ENCODE peak calls at places on chromosomes 5 and 9, in five cellular contexts. One of them, this sample, is unnamed.

GRCh38 chr5:38847549-38848341 is 1.9 kb downstream of the OSMR start:
- DNase-seq in HepG2: no peak
- DNase-seq in H1: no peak
- DNase-seq in HCT116: no peak
- DNase-seq in SK-N-SH: no peak
- DNase-seq in this sample: no peak

GRCh38 chr9:109852561-109852960 is 72.6 kb downstream of the PALM2AKAP2 start:
- DNase-seq in HepG2: no peak
- DNase-seq in H1: no peak
- DNase-seq in HCT116: no peak
- DNase-seq in SK-N-SH: no peak
- DNase-seq in this sample: no peak

GRCh38 chr5:137252513-137252912 is 246.6 kb downstream of the SPOCK1 start:
- DNase-seq in HepG2: no peak
- DNase-seq in H1: no peak
- DNase-seq in HCT116: no peak
- DNase-seq in SK-N-SH: no peak
- DNase-seq in this sample: no peak

GRCh38 chr9:6997330-6997729 is 239.6 kb downstream of the KDM4C start:
- DNase-seq in HepG2: no peak
- DNase-seq in H1: no peak
- DNase-seq in HCT116: no peak
- DNase-seq in SK-N-SH: no peak
- DNase-seq in this sample: peak; percentile 0

GRCh38 chr9:18190671-18191374 is 283.1 kb upstream of the ADAMTSL1 start:
- DNase-seq in HepG2: no peak
- DNase-seq in H1: no peak
- DNase-seq in HCT116: no peak
- DNase-seq in SK-N-SH: no peak
- DNase-seq in this sample: no peak

GRCh38 chr9:122203995-122204394 is 24.8 kb downstream of the LHX6 start:
- DNase-seq in HepG2: no peak
- DNase-seq in H1: no peak
- DNase-seq in HCT116: no peak
- DNase-seq in SK-N-SH: peak; percentile 64
- DNase-seq in this sample: no peak

GRCh38 chr9:91037511-91038482 is 236.2 kb downstream of the SYK start:
- DNase-seq in HepG2: peak; percentile 91
- DNase-seq in H1: no peak
- DNase-seq in HCT116: peak; percentile 41
- DNase-seq in SK-N-SH: peak; percentile 21
- DNase-seq in this sample: no peak

GRCh38 chr5:6766558-6767191 is 53.4 kb downstream of the TENT4A start:
- DNase-seq in HepG2: no peak
- DNase-seq in H1: no peak
- DNase-seq in HCT116: peak; percentile 77
- DNase-seq in SK-N-SH: peak; percentile 89
- DNase-seq in this sample: peak; percentile 88

GRCh38 chr5:83475540-83476469 is 4.3 kb downstream of the VCAN start:
- DNase-seq in HepG2: peak; percentile 85
- DNase-seq in H1: no peak
- DNase-seq in HCT116: no peak
- DNase-seq in SK-N-SH: no peak
- DNase-seq in this sample: no peak

GRCh38 chr9:29556317-29556716 is 1983.0 kb upstream of the C9orf72 start:
- DNase-seq in HepG2: no peak
- DNase-seq in H1: no peak
- DNase-seq in HCT116: no peak
- DNase-seq in SK-N-SH: no peak
- DNase-seq in this sample: peak; percentile 3

GRCh38 chr9:131943397-131943796 is 136.3 kb downstream of the MED27 start:
- DNase-seq in HepG2: no peak
- DNase-seq in H1: no peak
- DNase-seq in HCT116: no peak
- DNase-seq in SK-N-SH: no peak
- DNase-seq in this sample: no peak

GRCh38 chr5:59799668-59800374 is 93.7 kb downstream of the PDE4D start:
- DNase-seq in HepG2: peak; percentile 7
- DNase-seq in H1: no peak
- DNase-seq in HCT116: peak; percentile 37
- DNase-seq in SK-N-SH: peak; percentile 37
- DNase-seq in this sample: peak; percentile 80

GRCh38 chr5:137393196-137393993 is 105.7 kb downstream of the SPOCK1 start:
- DNase-seq in HepG2: no peak
- DNase-seq in H1: no peak
- DNase-seq in HCT116: no peak
- DNase-seq in SK-N-SH: no peak
- DNase-seq in this sample: no peak

GRCh38 chr5:153520137-153520536 is 29.7 kb downstream of the GRIA1 start:
- DNase-seq in HepG2: no peak
- DNase-seq in H1: no peak
- DNase-seq in HCT116: no peak
- DNase-seq in SK-N-SH: no peak
- DNase-seq in this sample: no peak

GRCh38 chr9:110919609-110920008 is 118.7 kb downstream of the LPAR1 start:
- DNase-seq in HepG2: no peak
- DNase-seq in H1: no peak
- DNase-seq in HCT116: no peak
- DNase-seq in SK-N-SH: no peak
- DNase-seq in this sample: no peak

GRCh38 chr5:318931-319601 is 2.4 kb upstream of the AHRR start:
- DNase-seq in HepG2: peak; percentile 10
- DNase-seq in H1: no peak
- DNase-seq in HCT116: no peak
- DNase-seq in SK-N-SH: peak; percentile 40
- DNase-seq in this sample: no peak

GRCh38 chr5:58348996-58349728 is 110.7 kb downstream of the PLK2 start:
- DNase-seq in HepG2: no peak
- DNase-seq in H1: no peak
- DNase-seq in HCT116: no peak
- DNase-seq in SK-N-SH: no peak
- DNase-seq in this sample: no peak

GRCh38 chr5:126883801-126884200 is 106.9 kb downstream of the LMNB1 start:
- DNase-seq in HepG2: no peak
- DNase-seq in H1: no peak
- DNase-seq in HCT116: no peak
- DNase-seq in SK-N-SH: no peak
- DNase-seq in this sample: no peak

GRCh38 chr9:71683598-71684235 is 84.6 kb downstream of the CEMIP2 start:
- DNase-seq in HepG2: no peak
- DNase-seq in H1: peak; percentile 55
- DNase-seq in HCT116: peak; percentile 36
- DNase-seq in SK-N-SH: peak; percentile 1
- DNase-seq in this sample: no peak

GRCh38 chr9:14563902-14564578 is 129.2 kb downstream of the ZDHHC21 start:
- DNase-seq in HepG2: peak; percentile 33
- DNase-seq in H1: no peak
- DNase-seq in HCT116: no peak
- DNase-seq in SK-N-SH: no peak
- DNase-seq in this sample: no peak

GRCh38 chr5:168656633-168657032 is 77.5 kb upstream of the PANK3 start:
- DNase-seq in HepG2: no peak
- DNase-seq in H1: peak; percentile 3
- DNase-seq in HCT116: no peak
- DNase-seq in SK-N-SH: no peak
- DNase-seq in this sample: no peak

GRCh38 chr5:78813286-78813685 is 164.7 kb upstream of the LHFPL2 start:
- DNase-seq in HepG2: no peak
- DNase-seq in H1: no peak
- DNase-seq in HCT116: no peak
- DNase-seq in SK-N-SH: no peak
- DNase-seq in this sample: no peak

GRCh38 chr9:132152231-132152630 is 9.6 kb upstream of the NTNG2 start:
- DNase-seq in HepG2: no peak
- DNase-seq in H1: no peak
- DNase-seq in HCT116: no peak
- DNase-seq in SK-N-SH: no peak
- DNase-seq in this sample: no peak

GRCh38 chr9:78601957-78602565 is 305.1 kb downstream of the PSAT1 start:
- DNase-seq in HepG2: peak; percentile 12
- DNase-seq in H1: peak; percentile 55
- DNase-seq in HCT116: peak; percentile 22
- DNase-seq in SK-N-SH: peak; percentile 30
- DNase-seq in this sample: no peak

GRCh38 chr5:113336975-113337374 is 97.8 kb downstream of the TSSK1B start:
- DNase-seq in HepG2: peak; percentile 46
- DNase-seq in H1: peak; percentile 55
- DNase-seq in HCT116: peak; percentile 70
- DNase-seq in SK-N-SH: peak; percentile 22
- DNase-seq in this sample: no peak

GRCh38 chr5:1793301-1793740 is 6.3 kb downstream of the MRPL36 start:
- DNase-seq in HepG2: no peak
- DNase-seq in H1: no peak
- DNase-seq in HCT116: no peak
- DNase-seq in SK-N-SH: no peak
- DNase-seq in this sample: no peak

GRCh38 chr9:109182940-109183798 is 16.1 kb upstream of the FRRS1L start:
- DNase-seq in HepG2: peak; percentile 81
- DNase-seq in H1: peak; percentile 58
- DNase-seq in HCT116: peak; percentile 47
- DNase-seq in SK-N-SH: peak; percentile 62
- DNase-seq in this sample: peak; percentile 78

GRCh38 chr5:176447538-176447981 is 625 bp upstream of the FAF2 start:
- DNase-seq in HepG2: no peak
- DNase-seq in H1: peak; percentile 78
- DNase-seq in HCT116: no peak
- DNase-seq in SK-N-SH: peak; percentile 80
- DNase-seq in this sample: no peak

GRCh38 chr9:116355153-116355827 is 201.7 kb downstream of the PAPPA start:
- DNase-seq in HepG2: peak; percentile 46
- DNase-seq in H1: no peak
- DNase-seq in HCT116: no peak
- DNase-seq in SK-N-SH: no peak
- DNase-seq in this sample: no peak

GRCh38 chr5:38648703-38649291 is 92.4 kb upstream of the LIFR start:
- DNase-seq in HepG2: no peak
- DNase-seq in H1: no peak
- DNase-seq in HCT116: no peak
- DNase-seq in SK-N-SH: no peak
- DNase-seq in this sample: peak; percentile 52

GRCh38 chr5:50767588-50767987 is 101.2 kb downstream of the PARP8 start:
- DNase-seq in HepG2: no peak
- DNase-seq in H1: no peak
- DNase-seq in HCT116: no peak
- DNase-seq in SK-N-SH: no peak
- DNase-seq in this sample: no peak

GRCh38 chr5:179151521-179152118 is 91.4 kb downstream of the ZNF354C start:
- DNase-seq in HepG2: no peak
- DNase-seq in H1: no peak
- DNase-seq in HCT116: no peak
- DNase-seq in SK-N-SH: no peak
- DNase-seq in this sample: no peak
- TF ChIP-seq JUND in HepG2: no peak
- TF ChIP-seq JUND in H1: no peak
- TF ChIP-seq JUND in HCT116: no peak
- TF ChIP-seq JUND in SK-N-SH: no peak
- TF ChIP-seq JUND in this sample: no peak

DNA sequence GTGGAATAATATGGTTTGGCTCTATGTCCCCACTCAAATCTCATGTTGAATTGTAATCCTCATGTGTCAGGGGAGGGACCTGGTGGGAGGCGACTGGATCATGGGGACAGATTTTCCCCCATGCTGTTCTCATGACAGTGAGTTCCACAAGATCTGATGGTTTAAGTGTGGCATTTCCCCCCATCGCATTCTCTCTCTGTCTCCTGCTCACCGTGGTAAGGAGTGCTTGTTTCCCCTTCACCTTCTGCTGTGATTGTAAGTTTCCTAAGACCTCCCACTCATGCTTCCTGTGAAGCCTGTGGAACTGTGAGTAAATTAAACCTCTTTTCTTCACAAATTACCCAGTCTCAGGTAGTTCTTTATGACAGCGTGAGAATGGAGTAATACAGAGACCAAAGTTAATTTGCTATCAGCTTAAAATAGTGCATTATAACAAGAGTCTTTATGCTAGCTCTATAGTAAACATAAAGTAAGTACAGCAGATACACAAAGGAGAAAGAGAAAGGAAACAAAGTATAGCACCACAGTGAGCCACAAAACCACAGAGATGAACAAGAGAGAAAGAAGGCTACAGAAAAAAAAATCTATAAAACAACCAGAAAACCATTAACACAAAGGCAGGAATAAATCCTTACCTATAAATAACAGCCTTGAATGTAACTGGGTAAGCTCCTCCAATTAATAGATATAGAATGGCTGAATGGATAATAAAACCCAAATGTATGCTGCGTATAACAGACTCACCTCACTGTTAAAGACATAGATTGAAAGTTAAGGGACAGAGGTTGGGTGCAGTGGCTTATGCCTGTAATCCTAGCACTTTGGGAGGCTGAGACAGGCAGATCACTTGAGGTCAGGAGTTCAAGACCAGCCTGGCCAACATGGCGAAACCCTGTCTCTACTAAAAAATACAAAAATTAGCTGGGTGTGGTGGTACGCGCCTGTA is 39.7 kb downstream of the RAPGEF6 start:
- DNase-seq in HepG2: no peak
- DNase-seq in H1: no peak
- DNase-seq in HCT116: no peak
- DNase-seq in SK-N-SH: no peak
- DNase-seq in this sample: no peak
- TF ChIP-seq JUND in HepG2: no peak
- TF ChIP-seq JUND in H1: no peak
- TF ChIP-seq JUND in HCT116: no peak
- TF ChIP-seq JUND in SK-N-SH: no peak
- TF ChIP-seq JUND in this sample: no peak

DNA sequence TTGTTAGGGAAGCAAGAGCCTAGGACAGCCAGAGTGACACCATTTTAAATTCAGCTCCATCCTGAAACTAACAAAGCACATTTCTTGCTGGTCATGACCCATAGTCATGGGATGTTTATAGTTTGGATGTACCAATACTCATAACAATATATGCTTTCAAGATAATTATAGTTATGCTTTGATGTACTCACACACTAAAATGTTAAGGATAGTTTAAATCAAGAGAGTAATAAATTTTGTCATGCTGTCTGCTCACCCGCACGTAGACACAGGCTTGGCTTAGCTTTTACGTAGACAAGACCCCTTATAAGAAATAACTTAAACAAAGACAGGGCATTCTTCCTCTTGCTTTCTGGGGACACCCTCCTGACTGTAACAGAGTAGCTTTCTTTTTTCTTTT is 8.9 kb upstream of the STXBP1 start:
- DNase-seq in HepG2: no peak
- DNase-seq in H1: no peak
- DNase-seq in HCT116: no peak
- DNase-seq in SK-N-SH: no peak
- DNase-seq in this sample: no peak
- TF ChIP-seq JUND in HepG2: no peak
- TF ChIP-seq JUND in H1: no peak
- TF ChIP-seq JUND in HCT116: no peak
- TF ChIP-seq JUND in SK-N-SH: no peak
- TF ChIP-seq JUND in this sample: no peak

DNA sequence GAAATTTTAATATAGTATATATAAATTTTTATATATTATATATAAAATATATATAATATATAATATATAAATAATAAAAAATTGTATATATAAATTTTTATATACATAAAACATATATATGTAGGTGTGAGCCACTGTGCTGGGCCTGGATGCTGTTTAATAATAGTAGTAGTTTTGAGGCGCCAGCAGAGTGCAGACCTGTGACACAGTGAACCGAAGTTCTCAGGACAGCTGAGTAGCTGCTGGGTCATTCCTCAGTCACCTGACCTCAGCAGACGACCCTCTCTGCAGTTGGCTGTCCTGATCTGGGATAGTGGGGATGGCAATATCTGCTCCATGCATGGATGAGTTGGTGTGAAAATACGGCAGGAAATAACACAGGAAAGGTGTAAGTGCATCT is 3.3 kb upstream of the SNX18 start:
- DNase-seq in HepG2: peak; percentile 11
- DNase-seq in H1: no peak
- DNase-seq in HCT116: peak; percentile 12
- DNase-seq in SK-N-SH: no peak
- DNase-seq in this sample: peak; percentile 58
- TF ChIP-seq JUND in HepG2: no peak
- TF ChIP-seq JUND in H1: no peak
- TF ChIP-seq JUND in HCT116: no peak
- TF ChIP-seq JUND in SK-N-SH: no peak
- TF ChIP-seq JUND in this sample: no peak

This sample was measured in T47D.